ENCODE peak calls at places on chromosomes 3 and 15, in five cellular contexts. One of them, this sample, is unnamed.

GRCh38 chr3:32888739-32889138 is 62.7 kb upstream of the CCR4 start:
- DNase-seq in adrenal gland: no peak
- DNase-seq in right lobe of liver: no peak
- DNase-seq in IMR-90: no peak
- DNase-seq in esophagus squamous epithelium: no peak
- DNase-seq in this sample: no peak

GRCh38 chr15:36301931-36302330 is 277.5 kb upstream of the CDIN1 start:
- DNase-seq in IMR-90: no peak
- DNase-seq in adrenal gland: no peak
- DNase-seq in right lobe of liver: no peak
- DNase-seq in esophagus squamous epithelium: no peak
- DNase-seq in this sample: no peak

GRCh38 chr3:38000965-38001455 is 10.4 kb downstream of the VILL start:
- DNase-seq in adrenal gland: no peak
- DNase-seq in esophagus squamous epithelium: no peak
- DNase-seq in right lobe of liver: no peak
- DNase-seq in IMR-90: no peak
- DNase-seq in this sample: peak; percentile 67

GRCh38 chr3:126569390-126569975 is 10.8 kb upstream of the C3orf22 start:
- DNase-seq in esophagus squamous epithelium: no peak
- DNase-seq in IMR-90: no peak
- DNase-seq in right lobe of liver: no peak
- DNase-seq in adrenal gland: no peak
- DNase-seq in this sample: no peak

GRCh38 chr15:80026310-80026709 is 33.2 kb upstream of the ZFAND6 start:
- DNase-seq in IMR-90: no peak
- DNase-seq in right lobe of liver: no peak
- DNase-seq in adrenal gland: no peak
- DNase-seq in esophagus squamous epithelium: no peak
- DNase-seq in this sample: no peak

GRCh38 chr3:119555309-119555735 is 4.1 kb downstream of the CD80 start:
- DNase-seq in right lobe of liver: no peak
- DNase-seq in adrenal gland: peak; percentile 22
- DNase-seq in esophagus squamous epithelium: no peak
- DNase-seq in IMR-90: no peak
- DNase-seq in this sample: peak; percentile 68

GRCh38 chr15:29838352-29839010 is 16.2 kb upstream of the TJP1 start:
- DNase-seq in right lobe of liver: no peak
- DNase-seq in adrenal gland: no peak
- DNase-seq in esophagus squamous epithelium: no peak
- DNase-seq in IMR-90: no peak
- DNase-seq in this sample: no peak

GRCh38 chr15:100663550-100664335 is 61.4 kb downstream of the ASB7 start:
- DNase-seq in IMR-90: peak; percentile 15
- DNase-seq in adrenal gland: no peak
- DNase-seq in esophagus squamous epithelium: no peak
- DNase-seq in right lobe of liver: no peak
- DNase-seq in this sample: no peak

GRCh38 chr3:120094776-120095225 is 554 bp upstream of the GSK3B start:
- DNase-seq in adrenal gland: peak; percentile 100
- DNase-seq in esophagus squamous epithelium: peak; percentile 99
- DNase-seq in IMR-90: peak; percentile 100
- DNase-seq in right lobe of liver: peak; percentile 99
- DNase-seq in this sample: no peak

GRCh38 chr3:56780935-56781334 is 20.8 kb downstream of the ARHGEF3 start:
- DNase-seq in esophagus squamous epithelium: no peak
- DNase-seq in right lobe of liver: no peak
- DNase-seq in adrenal gland: peak; percentile 7
- DNase-seq in IMR-90: no peak
- DNase-seq in this sample: no peak

GRCh38 chr3:112302881-112303761 is 9.1 kb upstream of the SLC9C1 start:
- DNase-seq in adrenal gland: no peak
- DNase-seq in right lobe of liver: no peak
- DNase-seq in esophagus squamous epithelium: no peak
- DNase-seq in IMR-90: peak; percentile 11
- DNase-seq in this sample: no peak

GRCh38 chr15:62895905-62896316 is 146.6 kb upstream of the TPM1 start:
- DNase-seq in adrenal gland: no peak
- DNase-seq in esophagus squamous epithelium: no peak
- DNase-seq in right lobe of liver: no peak
- DNase-seq in IMR-90: peak; percentile 95
- DNase-seq in this sample: no peak

GRCh38 chr3:166100710-166101109 is 263.5 kb upstream of the BCHE start:
- DNase-seq in adrenal gland: no peak
- DNase-seq in IMR-90: peak; percentile 0
- DNase-seq in esophagus squamous epithelium: no peak
- DNase-seq in right lobe of liver: no peak
- DNase-seq in this sample: no peak

GRCh38 chr3:162391301-162391700 is 894.7 kb downstream of the OTOL1 start:
- DNase-seq in esophagus squamous epithelium: no peak
- DNase-seq in adrenal gland: no peak
- DNase-seq in right lobe of liver: no peak
- DNase-seq in IMR-90: peak; percentile 69
- DNase-seq in this sample: no peak

GRCh38 chr3:31973081-31973480 is 8.0 kb downstream of the OSBPL10 start:
- DNase-seq in right lobe of liver: no peak
- DNase-seq in IMR-90: no peak
- DNase-seq in adrenal gland: no peak
- DNase-seq in esophagus squamous epithelium: no peak
- DNase-seq in this sample: no peak

GRCh38 chr3:101935081-101935480 is 85.8 kb downstream of the NFKBIZ start:
- DNase-seq in IMR-90: no peak
- DNase-seq in right lobe of liver: no peak
- DNase-seq in esophagus squamous epithelium: no peak
- DNase-seq in adrenal gland: no peak
- DNase-seq in this sample: no peak

GRCh38 chr3:4421121-4421520 is 45.9 kb downstream of the SUMF1 start:
- DNase-seq in IMR-90: peak; percentile 83
- DNase-seq in adrenal gland: no peak
- DNase-seq in right lobe of liver: no peak
- DNase-seq in esophagus squamous epithelium: no peak
- DNase-seq in this sample: no peak

GRCh38 chr15:84600331-84600686 is 500 bp upstream of the ZSCAN2 start:
- DNase-seq in esophagus squamous epithelium: peak; percentile 48
- DNase-seq in right lobe of liver: peak; percentile 90
- DNase-seq in IMR-90: peak; percentile 83
- DNase-seq in adrenal gland: peak; percentile 92
- DNase-seq in this sample: peak; percentile 93

GRCh38 chr3:166372571-166373106 is 535.4 kb upstream of the BCHE start:
- DNase-seq in right lobe of liver: no peak
- DNase-seq in esophagus squamous epithelium: no peak
- DNase-seq in adrenal gland: no peak
- DNase-seq in IMR-90: no peak
- DNase-seq in this sample: no peak

GRCh38 chr3:120615863-120616599 is 19.9 kb downstream of the NDUFB4 start:
- DNase-seq in adrenal gland: peak; percentile 83
- DNase-seq in esophagus squamous epithelium: no peak
- DNase-seq in right lobe of liver: no peak
- DNase-seq in IMR-90: peak; percentile 51
- DNase-seq in this sample: peak; percentile 76

GRCh38 chr15:71940004-71940588 is 129.7 kb downstream of the NR2E3 start:
- DNase-seq in esophagus squamous epithelium: no peak
- DNase-seq in adrenal gland: no peak
- DNase-seq in right lobe of liver: no peak
- DNase-seq in IMR-90: peak; percentile 9
- DNase-seq in this sample: no peak

GRCh38 chr3:7241584-7242302 is 380.8 kb downstream of the GRM7 start:
- DNase-seq in right lobe of liver: peak; percentile 54
- DNase-seq in IMR-90: no peak
- DNase-seq in adrenal gland: no peak
- DNase-seq in esophagus squamous epithelium: no peak
- DNase-seq in this sample: no peak

GRCh38 chr3:155110996-155111901 is 31.1 kb downstream of the MME start:
- DNase-seq in right lobe of liver: no peak
- DNase-seq in IMR-90: no peak
- DNase-seq in esophagus squamous epithelium: no peak
- DNase-seq in adrenal gland: no peak
- DNase-seq in this sample: no peak

GRCh38 chr3:29465836-29466235 is 185.0 kb downstream of the RBMS3 start:
- DNase-seq in IMR-90: peak; percentile 82
- DNase-seq in right lobe of liver: no peak
- DNase-seq in esophagus squamous epithelium: no peak
- DNase-seq in adrenal gland: no peak
- DNase-seq in this sample: no peak

GRCh38 chr15:94381384-94381783 is 150.0 kb downstream of the MCTP2 start:
- DNase-seq in IMR-90: no peak
- DNase-seq in esophagus squamous epithelium: no peak
- DNase-seq in right lobe of liver: no peak
- DNase-seq in adrenal gland: no peak
- DNase-seq in this sample: no peak

GRCh38 chr3:24196526-24196925 is 251.4 kb downstream of the NR1D2 start:
- DNase-seq in right lobe of liver: no peak
- DNase-seq in IMR-90: no peak
- DNase-seq in adrenal gland: no peak
- DNase-seq in esophagus squamous epithelium: no peak
- DNase-seq in this sample: no peak

GRCh38 chr3:82376883-82377282 is 615.4 kb upstream of the GBE1 start:
- DNase-seq in esophagus squamous epithelium: no peak
- DNase-seq in IMR-90: no peak
- DNase-seq in right lobe of liver: no peak
- DNase-seq in adrenal gland: no peak
- DNase-seq in this sample: no peak
- H3K9me3 ChIP-seq in esophagus squamous epithelium: peaks cover 22% of the 10 kb centered on the region
- H3K9me3 ChIP-seq in IMR-90: peaks cover 15% of the 10 kb centered on the region
- H3K9me3 ChIP-seq in right lobe of liver: no peaks in the 10 kb centered on the region
- H3K9me3 ChIP-seq in adrenal gland: no peaks in the 10 kb centered on the region
- H3K9me3 ChIP-seq in this sample: no peaks in the 10 kb centered on the region

GRCh38 chr3:100386437-100387064 is 14.3 kb downstream of the TOMM70 start:
- DNase-seq in right lobe of liver: no peak
- DNase-seq in IMR-90: peak; percentile 35
- DNase-seq in adrenal gland: no peak
- DNase-seq in esophagus squamous epithelium: no peak
- DNase-seq in this sample: no peak
- H3K36me3 ChIP-seq in right lobe of liver: no peaks in the 10 kb centered on the region
- H3K36me3 ChIP-seq in IMR-90: peaks cover 5% of the 10 kb centered on the region
- H3K36me3 ChIP-seq in adrenal gland: no peaks in the 10 kb centered on the region
- H3K36me3 ChIP-seq in esophagus squamous epithelium: peaks cover 85% of the 10 kb centered on the region
- H3K36me3 ChIP-seq in this sample: no peaks in the 10 kb centered on the region

GRCh38 chr3:128855574-128855973 is 23.8 kb upstream of the ACAD9 start:
- DNase-seq in IMR-90: no peak
- DNase-seq in adrenal gland: no peak
- DNase-seq in esophagus squamous epithelium: no peak
- DNase-seq in right lobe of liver: no peak
- DNase-seq in this sample: no peak

GRCh38 chr3:128863560-128863959 is 15.9 kb upstream of the ACAD9 start:
- DNase-seq in IMR-90: no peak
- DNase-seq in right lobe of liver: no peak
- DNase-seq in esophagus squamous epithelium: no peak
- DNase-seq in adrenal gland: no peak
- DNase-seq in this sample: no peak

GRCh38 chr3:128858167-128858566 is 21.3 kb upstream of the ACAD9 start:
- DNase-seq in adrenal gland: no peak
- DNase-seq in IMR-90: no peak
- DNase-seq in esophagus squamous epithelium: no peak
- DNase-seq in right lobe of liver: no peak
- DNase-seq in this sample: no peak

GRCh38 chr3:128861491-128861890 is 17.9 kb upstream of the ACAD9 start:
- DNase-seq in right lobe of liver: no peak
- DNase-seq in IMR-90: no peak
- DNase-seq in esophagus squamous epithelium: no peak
- DNase-seq in adrenal gland: no peak
- DNase-seq in this sample: no peak

DNA sequence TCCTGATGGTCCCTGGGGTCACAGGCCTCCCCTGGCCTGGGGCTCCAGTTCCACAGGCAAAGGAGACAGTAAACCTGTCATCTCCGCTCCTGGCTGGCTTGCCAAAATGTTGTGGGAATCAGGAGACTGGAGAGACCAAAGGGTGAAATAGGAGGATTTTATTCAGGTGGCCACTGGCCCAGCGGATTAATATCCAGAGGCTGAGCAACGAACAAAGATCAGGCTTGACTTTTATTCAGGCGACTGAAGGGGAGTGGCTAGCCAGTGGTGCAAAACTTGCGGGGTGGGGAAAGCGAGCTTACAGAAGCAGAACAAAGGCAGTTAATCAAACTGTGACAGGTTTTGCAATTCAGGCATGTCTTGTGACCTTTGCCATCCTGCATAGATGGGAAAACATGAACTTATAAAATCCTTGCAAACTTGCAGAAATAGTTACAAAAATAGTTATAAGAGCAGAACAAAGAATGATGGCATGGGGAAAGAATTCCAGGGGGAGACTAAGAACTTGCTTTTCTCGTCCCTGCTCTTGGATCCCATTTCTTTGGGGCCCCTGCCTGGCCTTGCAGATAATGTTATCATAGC is 19.8 kb upstream of the ACAD9 start:
- DNase-seq in adrenal gland: no peak
- DNase-seq in esophagus squamous epithelium: no peak
- DNase-seq in right lobe of liver: no peak
- DNase-seq in IMR-90: no peak
- DNase-seq in this sample: no peak
- H3K9me3 ChIP-seq in adrenal gland: no peaks in the 10 kb centered on the region
- H3K9me3 ChIP-seq in esophagus squamous epithelium: peaks cover 52% of the 10 kb centered on the region
- H3K9me3 ChIP-seq in right lobe of liver: peaks cover 8% of the 10 kb centered on the region
- H3K9me3 ChIP-seq in IMR-90: peaks cover 31% of the 10 kb centered on the region
- H3K9me3 ChIP-seq in this sample: peaks cover 9% of the 10 kb centered on the region

DNA sequence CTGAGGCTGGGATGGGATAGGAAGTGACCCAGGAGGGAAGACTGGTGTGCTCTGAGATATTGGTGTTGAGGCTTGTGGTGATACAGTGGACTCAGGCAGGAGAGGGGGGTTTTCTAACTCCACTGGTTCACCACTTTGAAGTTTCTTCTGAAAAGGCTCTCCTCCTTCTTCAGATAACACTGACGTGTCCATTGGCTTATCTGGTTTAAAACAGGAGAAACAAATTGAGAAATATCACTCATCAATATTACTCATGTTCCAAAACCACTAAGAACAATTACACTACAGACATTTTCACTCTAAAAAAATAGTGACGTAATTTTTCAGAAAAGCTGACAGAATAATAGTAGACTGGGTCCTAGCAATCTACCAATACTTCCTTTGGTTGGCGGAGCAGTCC is 23.1 kb downstream of the TP53BP1 start:
- DNase-seq in right lobe of liver: no peak
- DNase-seq in adrenal gland: no peak
- DNase-seq in IMR-90: peak; percentile 82
- DNase-seq in esophagus squamous epithelium: no peak
- DNase-seq in this sample: no peak
- H3K36me3 ChIP-seq in right lobe of liver: no peaks in the 10 kb centered on the region
- H3K36me3 ChIP-seq in adrenal gland: no peaks in the 10 kb centered on the region
- H3K36me3 ChIP-seq in IMR-90: peaks cover 37% of the 10 kb centered on the region
- H3K36me3 ChIP-seq in esophagus squamous epithelium: peaks cover 91% of the 10 kb centered on the region
- H3K36me3 ChIP-seq in this sample: peaks cover 2% of the 10 kb centered on the region

GRCh38 chr3:1693145-1693544 is 405.5 kb upstream of the CNTN4 start:
- DNase-seq in IMR-90: no peak
- DNase-seq in right lobe of liver: no peak
- DNase-seq in esophagus squamous epithelium: no peak
- DNase-seq in adrenal gland: no peak
- DNase-seq in this sample: no peak

GRCh38 chr3:1700650-1701049 is 398.0 kb upstream of the CNTN4 start:
- DNase-seq in IMR-90: no peak
- DNase-seq in esophagus squamous epithelium: no peak
- DNase-seq in right lobe of liver: no peak
- DNase-seq in adrenal gland: no peak
- DNase-seq in this sample: no peak

GRCh38 chr3:1692428-1692827 is 406.2 kb upstream of the CNTN4 start:
- DNase-seq in right lobe of liver: no peak
- DNase-seq in esophagus squamous epithelium: no peak
- DNase-seq in IMR-90: no peak
- DNase-seq in adrenal gland: no peak
- DNase-seq in this sample: no peak

GRCh38 chr3:1699361-1699920 is 399.2 kb upstream of the CNTN4 start:
- DNase-seq in adrenal gland: no peak
- DNase-seq in right lobe of liver: no peak
- DNase-seq in IMR-90: no peak
- DNase-seq in esophagus squamous epithelium: no peak
- DNase-seq in this sample: no peak

GRCh38 chr3:1696654-1697275 is 401.9 kb upstream of the CNTN4 start:
- DNase-seq in IMR-90: no peak
- DNase-seq in right lobe of liver: no peak
- DNase-seq in adrenal gland: no peak
- DNase-seq in esophagus squamous epithelium: no peak
- DNase-seq in this sample: no peak
- H3K9me3 ChIP-seq in IMR-90: peaks cover 13% of the 10 kb centered on the region
- H3K9me3 ChIP-seq in right lobe of liver: no peaks in the 10 kb centered on the region
- H3K9me3 ChIP-seq in adrenal gland: no peaks in the 10 kb centered on the region
- H3K9me3 ChIP-seq in esophagus squamous epithelium: peaks cover 7% of the 10 kb centered on the region
- H3K9me3 ChIP-seq in this sample: no peaks in the 10 kb centered on the region